ENCODE peak calls at places on chromosomes 13 and 19, in seven cellular contexts. X is mucosa of descending colon, N is sigmoid colon, M is upper lobe of right lung, Z is mesendoderm, E is pancreas, T is fibroblast of lung. S is an unnamed sample. For H3K4me1, the result is how much of the 10 kb centered on the place peaks cover.

GRCh38 chr13:37097008-37097579 is 8.4 kb downstream of the CSNK1A1L start:
- DNase-seq in X (no peak), N (no peak), M (no peak), Z (no peak), E (no peak), T (peak), S (no peak)

GRCh38 chr19:21474671-21475181 is 30.7 kb upstream of the ZNF429 start:
- DNase-seq in X (peak), N (peak), M (peak), Z (peak), E (peak), T (peak), S (peak)

GRCh38 chr19:9785367-9786331 is 17.1 kb upstream of the ZNF846 start:
- DNase-seq in X (peak), N (peak), M (peak), Z (peak), E (peak), T (peak), S (peak)

GRCh38 chr13:86425127-86425526 is 625.9 kb upstream of the SLITRK6 start:
- DNase-seq in X (no peak), N (no peak), M (no peak), Z (peak), E (no peak), T (no peak), S (no peak)

GRCh38 chr13:23715762-23716235 is 145.6 kb downstream of the TNFRSF19 start:
- DNase-seq in X (peak), N (no peak), M (peak), Z (peak), E (no peak), T (no peak), S (no peak)

GRCh38 chr13:97212540-97213146 is 9.5 kb upstream of the MBNL2 start:
- DNase-seq in X (peak), N (no peak), M (no peak), Z (peak), E (no peak), T (no peak), S (no peak)

GRCh38 chr13:33206425-33206824 is 79.1 kb downstream of the STARD13 start:
- DNase-seq in X (no peak), N (no peak), M (no peak), Z (no peak), E (no peak), T (peak), S (no peak)

GRCh38 chr13:23868521-23868920 is 20.7 kb downstream of the MIPEP start:
- DNase-seq in X (no peak), N (no peak), M (no peak), Z (no peak), E (no peak), T (peak), S (no peak)

GRCh38 chr13:28059214-28059613 is 41.2 kb downstream of the FLT3 start:
- DNase-seq in X (peak), N (no peak), M (no peak), Z (peak), E (peak), T (peak), S (no peak)

GRCh38 chr19:11555246-11555645 is 3.8 kb downstream of the ELOF1 start:
- DNase-seq in X (no peak), N (no peak), M (no peak), Z (no peak), E (no peak), T (no peak), S (no peak)

GRCh38 chr13:107964356-107964755 is 251.0 kb downstream of the LIG4 start:
- DNase-seq in X (no peak), N (no peak), M (no peak), Z (no peak), E (no peak), T (no peak), S (no peak)

GRCh38 chr19:5358173-5358800 is 17.7 kb upstream of the PTPRS start:
- DNase-seq in X (no peak), N (no peak), M (no peak), Z (no peak), E (no peak), T (peak), S (no peak)

GRCh38 chr19:49890349-49891311 is 6.1 kb downstream of the IL4I1 start:
- DNase-seq in X (peak), N (no peak), M (peak), Z (no peak), E (no peak), T (no peak), S (no peak)

GRCh38 chr19:2150794-2151338 is 500 bp downstream of the AP3D1 start:
- DNase-seq in X (peak), N (no peak), M (peak), Z (peak), E (peak), T (no peak), S (peak)

GRCh38 chr19:31633014-31633413 is 283.8 kb upstream of the TSHZ3 start:
- DNase-seq in X (peak), N (no peak), M (no peak), Z (no peak), E (no peak), T (no peak), S (no peak)

GRCh38 chr19:28502879-28503734 is 709.8 kb downstream of the UQCRFS1 start:
- DNase-seq in X (no peak), N (no peak), M (no peak), Z (no peak), E (no peak), T (no peak), S (no peak)

GRCh38 chr19:5086725-5087439 is 118.0 kb downstream of the KDM4B start:
- DNase-seq in X (no peak), N (no peak), M (no peak), Z (peak), E (no peak), T (no peak), S (peak)

GRCh38 chr19:11096210-11096841 is 7.1 kb downstream of the LDLR start:
- DNase-seq in X (peak), N (peak), M (no peak), Z (no peak), E (no peak), T (peak), S (peak)

GRCh38 chr13:54234607-54235006 is 1206.0 kb downstream of the OLFM4 start:
- DNase-seq in X (no peak), N (no peak), M (no peak), Z (no peak), E (no peak), T (no peak), S (no peak)

GRCh38 chr13:98717256-98717655 is 35.2 kb downstream of the SLC15A1 start:
- DNase-seq in X (no peak), N (no peak), M (no peak), Z (no peak), E (no peak), T (no peak), S (no peak)

GRCh38 chr13:32917504-32917903 is 98.7 kb upstream of the KL start:
- DNase-seq in X (no peak), N (no peak), M (no peak), Z (no peak), E (no peak), T (peak), S (no peak)

GRCh38 chr19:35556025-35556590 is 7.3 kb downstream of the ATP4A start:
- DNase-seq in X (no peak), N (no peak), M (no peak), Z (no peak), E (no peak), T (no peak), S (no peak)

GRCh38 chr13:63690672-63691071 is 2275.0 kb upstream of the PCDH20 start:
- DNase-seq in X (no peak), N (no peak), M (no peak), Z (no peak), E (no peak), T (no peak), S (no peak)

GRCh38 chr19:57171551-57172081 is 4.3 kb upstream of the DUXA start:
- DNase-seq in X (peak), N (peak), M (no peak), Z (peak), E (peak), T (peak), S (no peak)

GRCh38 chr19:4984448-4984990 is 15.6 kb downstream of the KDM4B start:
- DNase-seq in X (no peak), N (no peak), M (no peak), Z (no peak), E (no peak), T (no peak), S (peak)

DNA sequence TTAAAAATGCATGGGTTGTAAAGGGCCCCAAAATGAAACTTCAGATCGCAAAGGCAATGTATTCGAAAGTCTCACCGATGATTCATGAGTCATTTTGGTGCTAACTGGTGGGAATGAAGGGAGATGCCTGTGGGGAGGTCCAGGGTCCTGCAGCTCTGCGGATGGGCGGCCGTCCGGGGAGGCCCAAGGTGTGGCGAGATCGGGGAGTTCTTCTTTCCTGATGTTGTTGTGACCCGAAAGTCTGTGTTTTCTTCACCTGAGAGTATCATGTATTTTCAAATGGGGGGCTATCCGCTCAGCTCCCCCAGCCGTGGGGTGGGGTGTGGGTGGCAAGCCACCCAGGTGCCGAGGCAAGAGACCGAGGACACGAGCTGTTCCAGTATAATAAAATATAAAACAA is 36.5 kb downstream of the TFDP1 start:
- DNase-seq in X (no peak), N (peak), M (no peak), Z (no peak), E (no peak), T (no peak), S (peak)
- H3K4me1 ChIP-seq in X (under half), N (under half), M (under half), Z (under half), E (under half), T (under half), S (under half)

GRCh38 chr19:55641376-55642152 is 762 bp downstream of the ZNF580 start:
- DNase-seq in X (peak), N (peak), M (no peak), Z (peak), E (peak), T (peak), S (no peak)

GRCh38 chr19:55642153-55643002 is 1.1 kb upstream of the ZNF581 start:
- DNase-seq in X (peak), N (peak), M (peak), Z (peak), E (peak), T (peak), S (no peak)

GRCh38 chr19:55638864-55639359 is 1.9 kb upstream of the ZNF580 start:
- DNase-seq in X (peak), N (no peak), M (peak), Z (peak), E (peak), T (peak), S (peak)

GRCh38 chr19:55640577-55641375 is at the start of gene ZNF580:
- DNase-seq in X (peak), N (peak), M (peak), Z (peak), E (peak), T (peak), S (peak)

DNA sequence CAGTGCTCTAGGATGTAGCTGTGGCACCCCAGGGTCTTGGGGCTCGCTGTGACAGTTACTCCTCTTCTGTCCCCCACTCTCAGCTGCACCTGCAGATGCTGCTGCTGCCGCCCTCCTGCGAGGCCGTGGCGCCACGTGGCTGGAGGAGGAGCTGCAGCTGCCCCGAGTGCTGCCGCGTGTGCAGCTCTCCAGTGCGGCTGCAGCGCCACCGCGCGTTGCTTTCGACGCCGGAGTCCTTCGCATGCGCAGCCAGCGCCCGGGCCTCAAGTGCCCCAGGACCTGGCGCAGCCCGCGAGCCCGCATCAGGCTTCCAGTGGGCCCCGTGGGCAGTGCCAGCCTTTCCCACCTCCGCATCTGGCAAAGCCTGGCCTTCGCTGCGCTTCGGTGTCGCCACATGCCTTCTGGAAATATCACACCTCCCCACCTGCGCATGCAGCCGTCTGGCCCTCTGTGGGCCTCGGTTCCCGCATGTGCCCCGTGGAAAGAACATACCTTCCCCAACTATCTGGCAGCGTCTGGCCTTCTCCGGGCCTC is 692 bp upstream of the ZNF580 start:
- DNase-seq in X (peak), N (peak), M (peak), Z (peak), E (peak), T (peak), S (peak)
- H3K4me1 ChIP-seq in X (under half), N (half or more), M (half or more), Z (under half), E (under half), T (under half), S (half or more)

DNA sequence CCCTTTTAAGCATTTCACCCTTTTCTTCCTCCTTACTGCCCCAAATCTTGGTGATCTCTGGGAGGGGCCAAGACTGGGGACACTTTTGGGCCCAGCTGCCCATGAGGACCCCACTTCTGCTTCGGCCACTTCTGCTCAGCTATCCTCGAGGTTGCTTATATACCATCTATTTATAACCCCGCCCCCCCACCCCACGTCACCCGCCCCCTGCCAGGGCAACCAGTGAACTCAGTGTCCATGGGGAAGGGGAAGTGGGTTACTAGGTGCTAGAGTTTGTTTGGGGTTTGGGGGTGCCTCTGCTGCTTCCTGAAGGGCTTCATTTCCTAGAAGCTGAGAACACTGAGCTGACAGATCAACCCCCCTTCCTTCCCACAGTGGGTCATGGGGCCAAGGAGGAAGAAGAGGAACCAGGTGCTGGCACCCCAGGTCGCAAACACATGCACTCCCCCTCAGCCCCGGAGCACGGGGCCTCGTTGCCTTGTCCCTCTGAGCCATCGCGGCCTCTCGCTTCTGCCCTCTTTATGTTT is 6.1 kb upstream of the ADGRE5 start:
- DNase-seq in X (peak), N (peak), M (peak), Z (no peak), E (no peak), T (no peak), S (peak)
- H3K4me1 ChIP-seq in X (under half), N (half or more), M (half or more), Z (under half), E (under half), T (under half), S (under half)

GRCh38 chr19:51460164-51460992 is 2.1 kb upstream of the SIGLEC8 start:
- DNase-seq in X (no peak), N (peak), M (no peak), Z (peak), E (no peak), T (no peak), S (no peak)

GRCh38 chr19:51458051-51458645 is at the start of gene SIGLEC8:
- DNase-seq in X (no peak), N (no peak), M (no peak), Z (no peak), E (no peak), T (no peak), S (no peak)

GRCh38 chr19:51458899-51459592 is 792 bp upstream of the SIGLEC8 start:
- DNase-seq in X (no peak), N (no peak), M (no peak), Z (no peak), E (no peak), T (no peak), S (no peak)

GRCh38 chr19:51456541-51457290 is 1.5 kb downstream of the SIGLEC8 start:
- DNase-seq in X (no peak), N (no peak), M (no peak), Z (no peak), E (no peak), T (no peak), S (no peak)

DNA sequence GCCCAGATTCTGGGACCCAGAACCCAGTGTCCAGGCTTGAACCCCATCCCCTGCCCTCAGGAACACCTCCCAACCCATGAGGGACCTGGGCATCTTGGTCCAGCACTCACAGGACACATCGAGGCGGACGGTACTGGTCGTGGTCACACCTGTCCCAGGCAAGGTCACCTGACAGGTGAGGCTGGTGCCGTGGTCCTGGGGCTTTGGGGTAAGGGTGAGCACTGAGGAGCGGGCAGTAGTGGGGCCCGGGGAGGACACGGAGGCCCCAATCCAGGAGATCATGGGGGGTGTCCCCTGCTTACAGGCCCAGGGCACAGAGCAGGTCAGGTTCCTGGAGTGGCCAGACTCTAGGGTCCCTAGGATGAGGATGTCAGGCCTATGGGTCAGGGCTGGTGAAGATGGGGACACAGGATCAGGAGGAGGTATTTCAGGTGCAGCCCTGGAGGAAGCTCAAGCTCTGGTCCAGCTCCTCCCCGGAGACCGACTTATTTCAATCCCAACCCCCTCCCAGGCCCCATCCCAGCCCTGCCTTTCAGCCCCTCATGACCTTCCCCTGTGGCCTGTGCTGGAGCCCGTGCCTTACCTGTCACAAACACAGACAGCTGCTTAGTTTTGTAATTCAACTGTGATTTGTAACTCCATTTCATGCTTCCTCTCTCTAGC is 772 bp downstream of the SIGLEC8 start:
- DNase-seq in X (no peak), N (no peak), M (no peak), Z (no peak), E (no peak), T (no peak), S (no peak)
- H3K4me1 ChIP-seq in X (under half), N (under half), M (under half), Z (under half), E (under half), T (under half), S (under half)

S was measured in psoas muscle.